ENCODE peak calls at places on chromosomes 2 and 18, in four cellular contexts. One of them, this sample, is unnamed.

GRCh38 chr2:1649871-1650473 is 94.3 kb downstream of the PXDN start:
- DNase-seq in GM12878: no peak
- DNase-seq in GM12891: no peak
- DNase-seq in K562: no peak
- DNase-seq in this sample: no peak

GRCh38 chr2:207088839-207089238 is 76.9 kb downstream of the KLF7 start:
- DNase-seq in GM12878: no peak
- DNase-seq in GM12891: no peak
- DNase-seq in K562: no peak
- DNase-seq in this sample: no peak

GRCh38 chr2:69138793-69139510 is 126.0 kb downstream of the ANTXR1 start:
- DNase-seq in GM12878: no peak
- DNase-seq in GM12891: no peak
- DNase-seq in K562: no peak
- DNase-seq in this sample: no peak

GRCh38 chr2:199798881-199799580 is 52.0 kb downstream of the FTCDNL1 start:
- DNase-seq in GM12878: no peak
- DNase-seq in GM12891: no peak
- DNase-seq in K562: no peak
- DNase-seq in this sample: no peak

GRCh38 chr2:133461484-133461883 is 106.8 kb downstream of the NCKAP5 start:
- DNase-seq in GM12878: no peak
- DNase-seq in GM12891: no peak
- DNase-seq in K562: no peak
- DNase-seq in this sample: no peak

GRCh38 chr2:97849881-97850540 is 136.6 kb downstream of the ZAP70 start:
- DNase-seq in GM12878: peak; percentile 21
- DNase-seq in GM12891: no peak
- DNase-seq in K562: peak; percentile 24
- DNase-seq in this sample: no peak

GRCh38 chr2:164818149-164819136 is 23.2 kb downstream of the COBLL1 start:
- DNase-seq in GM12878: no peak
- DNase-seq in GM12891: no peak
- DNase-seq in K562: no peak
- DNase-seq in this sample: no peak

GRCh38 chr2:65666156-65666725 is 233.8 kb upstream of the SPRED2 start:
- DNase-seq in GM12878: peak; percentile 54
- DNase-seq in GM12891: peak; percentile 47
- DNase-seq in K562: peak; percentile 13
- DNase-seq in this sample: peak; percentile 35

GRCh38 chr2:152826880-152827279 is 108.5 kb downstream of the ARL6IP6 start:
- DNase-seq in GM12878: no peak
- DNase-seq in GM12891: no peak
- DNase-seq in K562: no peak
- DNase-seq in this sample: no peak

GRCh38 chr2:182366625-182367024 is 60.2 kb downstream of the PDE1A start:
- DNase-seq in GM12878: no peak
- DNase-seq in GM12891: no peak
- DNase-seq in K562: no peak
- DNase-seq in this sample: no peak

GRCh38 chr2:155372969-155373368 is 674.5 kb downstream of the KCNJ3 start:
- DNase-seq in GM12878: no peak
- DNase-seq in GM12891: no peak
- DNase-seq in K562: no peak
- DNase-seq in this sample: no peak

GRCh38 chr18:38898167-38898566 is 1332.6 kb upstream of the CELF4 start:
- DNase-seq in GM12878: no peak
- DNase-seq in GM12891: no peak
- DNase-seq in K562: no peak
- DNase-seq in this sample: no peak

GRCh38 chr2:9310827-9311226 is 104.2 kb downstream of the ASAP2 start:
- DNase-seq in GM12878: no peak
- DNase-seq in GM12891: no peak
- DNase-seq in K562: no peak
- DNase-seq in this sample: no peak

GRCh38 chr2:239647037-239647436 is 246.2 kb upstream of the HDAC4 start:
- DNase-seq in GM12878: no peak
- DNase-seq in GM12891: no peak
- DNase-seq in K562: no peak
- DNase-seq in this sample: no peak

GRCh38 chr2:191218292-191218898 is 26.8 kb upstream of the MYO1B start:
- DNase-seq in GM12878: no peak
- DNase-seq in GM12891: no peak
- DNase-seq in K562: peak; percentile 47
- DNase-seq in this sample: peak; percentile 51

GRCh38 chr18:73980289-73980979 is 167.2 kb downstream of the FBXO15 start:
- DNase-seq in GM12878: no peak
- DNase-seq in GM12891: no peak
- DNase-seq in K562: peak; percentile 29
- DNase-seq in this sample: no peak

GRCh38 chr2:1767939-1768691 is 23.8 kb upstream of the PXDN start:
- DNase-seq in GM12878: no peak
- DNase-seq in GM12891: no peak
- DNase-seq in K562: no peak
- DNase-seq in this sample: no peak

GRCh38 chr2:168607992-168608391 is 151.9 kb downstream of the CERS6 start:
- DNase-seq in GM12878: no peak
- DNase-seq in GM12891: no peak
- DNase-seq in K562: no peak
- DNase-seq in this sample: no peak

GRCh38 chr18:12543697-12544096 is 114.2 kb downstream of the SPIRE1 start:
- DNase-seq in GM12878: no peak
- DNase-seq in GM12891: no peak
- DNase-seq in K562: no peak
- DNase-seq in this sample: no peak

GRCh38 chr2:120439637-120440384 is 93.9 kb downstream of the INHBB start:
- DNase-seq in GM12878: no peak
- DNase-seq in GM12891: no peak
- DNase-seq in K562: no peak
- DNase-seq in this sample: no peak

GRCh38 chr18:5879479-5879882 is 15.8 kb downstream of the TMEM200C start:
- DNase-seq in GM12878: no peak
- DNase-seq in GM12891: no peak
- DNase-seq in K562: peak; percentile 26
- DNase-seq in this sample: no peak

GRCh38 chr18:79647307-79647706 is 32.3 kb upstream of the CTDP1 start:
- DNase-seq in GM12878: no peak
- DNase-seq in GM12891: no peak
- DNase-seq in K562: no peak
- DNase-seq in this sample: no peak

GRCh38 chr2:38261569-38262513 is 115.2 kb downstream of the ATL2 start:
- DNase-seq in GM12878: peak; percentile 68
- DNase-seq in GM12891: no peak
- DNase-seq in K562: no peak
- DNase-seq in this sample: peak; percentile 26

GRCh38 chr2:227325824-227326195 is 759 bp downstream of the MFF start:
- DNase-seq in GM12878: no peak
- DNase-seq in GM12891: no peak
- DNase-seq in K562: peak; percentile 48
- DNase-seq in this sample: peak; percentile 24

GRCh38 chr2:201628545-201628944 is 14.8 kb downstream of the TMEM237 start:
- DNase-seq in GM12878: no peak
- DNase-seq in GM12891: no peak
- DNase-seq in K562: no peak
- DNase-seq in this sample: no peak

GRCh38 chr2:236748801-236749200 is 179.2 kb downstream of the ACKR3 start:
- DNase-seq in GM12878: no peak
- DNase-seq in GM12891: no peak
- DNase-seq in K562: no peak
- DNase-seq in this sample: no peak

GRCh38 chr2:127208313-127208712 is 11.8 kb downstream of the CYP27C1 start:
- DNase-seq in GM12878: no peak
- DNase-seq in GM12891: no peak
- DNase-seq in K562: no peak
- DNase-seq in this sample: no peak

GRCh38 chr2:104860141-104860790 is 6.4 kb downstream of the POU3F3 start:
- DNase-seq in GM12878: no peak
- DNase-seq in GM12891: no peak
- DNase-seq in K562: no peak
- DNase-seq in this sample: no peak

GRCh38 chr2:39455826-39456225 is 18.7 kb upstream of the MAP4K3 start:
- DNase-seq in GM12878: no peak
- DNase-seq in GM12891: no peak
- DNase-seq in K562: no peak
- DNase-seq in this sample: no peak

GRCh38 chr2:204260162-204260877 is 285.0 kb upstream of the PARD3B start:
- DNase-seq in GM12878: no peak
- DNase-seq in GM12891: peak; percentile 14
- DNase-seq in K562: peak; percentile 65
- DNase-seq in this sample: peak; percentile 30

GRCh38 chr2:176325732-176326131 is 56.5 kb downstream of the MTX2 start:
- DNase-seq in GM12878: no peak
- DNase-seq in GM12891: no peak
- DNase-seq in K562: no peak
- DNase-seq in this sample: no peak

GRCh38 chr18:43936176-43936575 is 658.9 kb upstream of the SYT4 start:
- DNase-seq in GM12878: no peak
- DNase-seq in GM12891: no peak
- DNase-seq in K562: no peak
- DNase-seq in this sample: no peak

GRCh38 chr2:239765076-239765845 is 259.9 kb downstream of the NDUFA10 start:
- DNase-seq in GM12878: no peak
- DNase-seq in GM12891: no peak
- DNase-seq in K562: no peak
- DNase-seq in this sample: no peak

GRCh38 chr18:22020867-22021370 is 148.5 kb upstream of the GATA6 start:
- DNase-seq in GM12878: no peak
- DNase-seq in GM12891: no peak
- DNase-seq in K562: no peak
- DNase-seq in this sample: no peak

GRCh38 chr2:43109261-43109743 is 117.1 kb downstream of the ZFP36L2 start:
- DNase-seq in GM12878: no peak
- DNase-seq in GM12891: no peak
- DNase-seq in K562: no peak
- DNase-seq in this sample: peak; percentile 89

GRCh38 chr2:45180033-45180746 is 170.9 kb upstream of the SIX2 start:
- DNase-seq in GM12878: no peak
- DNase-seq in GM12891: no peak
- DNase-seq in K562: no peak
- DNase-seq in this sample: no peak

GRCh38 chr2:26562811-26563645 is 78.1 kb downstream of the CIB4 start:
- DNase-seq in GM12878: no peak
- DNase-seq in GM12891: no peak
- DNase-seq in K562: no peak
- DNase-seq in this sample: no peak

GRCh38 chr18:34697233-34697632 is 12.9 kb upstream of the DTNA start:
- DNase-seq in GM12878: no peak
- DNase-seq in GM12891: no peak
- DNase-seq in K562: no peak
- DNase-seq in this sample: no peak
- TF ChIP-seq SPI1 in GM12878: no peak
- TF ChIP-seq SPI1 in GM12891: no peak
- TF ChIP-seq SPI1 in K562: no peak
- TF ChIP-seq SPI1 in this sample: no peak

GRCh38 chr2:163673522-163673921 is 62.3 kb downstream of the FIGN start:
- DNase-seq in GM12878: no peak
- DNase-seq in GM12891: no peak
- DNase-seq in K562: no peak
- DNase-seq in this sample: no peak

GRCh38 chr2:163667064-163667887 is 68.5 kb downstream of the FIGN start:
- DNase-seq in GM12878: no peak
- DNase-seq in GM12891: no peak
- DNase-seq in K562: no peak
- DNase-seq in this sample: no peak

GRCh38 chr2:163665817-163666216 is 70.0 kb downstream of the FIGN start:
- DNase-seq in GM12878: no peak
- DNase-seq in GM12891: no peak
- DNase-seq in K562: no peak
- DNase-seq in this sample: no peak

GRCh38 chr2:163675389-163675788 is 60.4 kb downstream of the FIGN start:
- DNase-seq in GM12878: no peak
- DNase-seq in GM12891: no peak
- DNase-seq in K562: no peak
- DNase-seq in this sample: no peak

GRCh38 chr2:163670929-163671328 is 64.9 kb downstream of the FIGN start:
- DNase-seq in GM12878: no peak
- DNase-seq in GM12891: no peak
- DNase-seq in K562: no peak
- DNase-seq in this sample: no peak
- TF ChIP-seq SPI1 in GM12878: no peak
- TF ChIP-seq SPI1 in GM12891: no peak
- TF ChIP-seq SPI1 in K562: no peak
- TF ChIP-seq SPI1 in this sample: no peak

DNA sequence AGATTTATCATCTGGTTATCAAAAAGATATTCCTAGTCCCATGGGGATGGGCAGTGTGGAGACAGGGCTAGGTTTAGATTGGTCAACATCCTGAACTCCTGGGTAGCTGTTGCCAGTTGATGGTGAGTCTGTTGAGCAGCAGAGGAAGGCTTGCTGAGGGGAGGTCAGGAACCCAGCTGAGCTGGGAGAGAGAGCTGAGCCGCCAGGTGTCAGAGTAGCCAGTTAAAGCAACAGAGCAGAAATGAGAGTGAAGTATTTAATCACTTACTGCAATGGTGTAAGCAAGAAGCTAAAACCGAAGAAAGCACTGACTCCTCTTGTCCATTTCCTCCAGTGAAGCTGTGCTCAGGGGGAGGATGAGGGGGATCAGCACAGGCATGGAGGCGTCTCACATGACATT is 29.6 kb downstream of the SMYD1 start:
- DNase-seq in GM12878: no peak
- DNase-seq in GM12891: no peak
- DNase-seq in K562: no peak
- DNase-seq in this sample: no peak
- TF ChIP-seq SPI1 in GM12878: no peak
- TF ChIP-seq SPI1 in GM12891: no peak
- TF ChIP-seq SPI1 in K562: no peak
- TF ChIP-seq SPI1 in this sample: no peak

GRCh38 chr2:241797441-241798080 is 11.4 kb upstream of the NEU4 start:
- DNase-seq in GM12878: no peak
- DNase-seq in GM12891: peak; percentile 21
- DNase-seq in K562: no peak
- DNase-seq in this sample: no peak
- TF ChIP-seq SPI1 in GM12878: no peak
- TF ChIP-seq SPI1 in GM12891: no peak
- TF ChIP-seq SPI1 in K562: no peak
- TF ChIP-seq SPI1 in this sample: no peak

GRCh38 chr2:50674876-50675275 is 357.1 kb downstream of the NRXN1 start:
- DNase-seq in GM12878: no peak
- DNase-seq in GM12891: no peak
- DNase-seq in K562: peak; percentile 7
- DNase-seq in this sample: peak; percentile 0
- TF ChIP-seq SPI1 in GM12878: no peak
- TF ChIP-seq SPI1 in GM12891: no peak
- TF ChIP-seq SPI1 in K562: no peak
- TF ChIP-seq SPI1 in this sample: no peak

DNA sequence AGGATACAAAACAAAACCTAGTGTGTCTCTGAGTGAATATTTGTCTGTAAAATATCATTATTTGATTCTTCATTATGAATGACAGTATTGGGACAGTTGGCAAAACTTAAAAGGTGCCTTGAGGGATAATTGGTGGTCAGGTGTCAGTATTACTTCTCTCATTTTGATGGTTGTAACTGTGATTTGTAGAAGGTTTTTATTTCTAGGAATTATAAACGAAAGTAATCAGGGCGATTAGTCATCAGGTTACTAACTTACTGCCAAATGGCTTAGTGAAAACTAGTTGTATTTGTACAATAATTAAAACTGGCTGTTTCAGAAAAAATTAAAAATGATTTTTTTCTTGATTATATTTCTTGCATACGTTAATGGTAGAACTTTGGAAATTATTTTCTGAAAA is 117.6 kb downstream of the BIRC6 start:
- DNase-seq in GM12878: no peak
- DNase-seq in GM12891: no peak
- DNase-seq in K562: no peak
- DNase-seq in this sample: no peak
- TF ChIP-seq SPI1 in GM12878: no peak
- TF ChIP-seq SPI1 in GM12891: no peak
- TF ChIP-seq SPI1 in K562: no peak
- TF ChIP-seq SPI1 in this sample: no peak

This sample was measured in HL-60.